ENCODE peak calls at places on chromosomes 13 and 19, in seven cellular contexts. One of them, this sample, is unnamed.

GRCh38 chr19:48784527-48784926 is 26.3 kb downstream of the BCAT2 start:
- DNase-seq in left ventricle myocardium inferior: no peak
- DNase-seq in CD4-positive, alpha-beta T cell: no peak
- DNase-seq in activated B cell treated with CpG ODN at 0.5 μM for 24 hours: no peak
- DNase-seq in AG04450: no peak
- DNase-seq in stimulated activated naive CD8-positive, alpha-beta T cell treated with anti-CD3 and anti-CD28 coated beads, Interleukin-15, Interleukin-2, amounts not matched to agents 100 U/mL and 50 U/mL, for 24 hours: no peak
- DNase-seq in posterior cingulate gyrus: no peak
- DNase-seq in this sample: no peak

GRCh38 chr13:23789576-23790346 is 99.4 kb downstream of the MIPEP start:
- DNase-seq in posterior cingulate gyrus: no peak
- DNase-seq in CD4-positive, alpha-beta T cell: no peak
- DNase-seq in left ventricle myocardium inferior: no peak
- DNase-seq in AG04450: no peak
- DNase-seq in activated B cell treated with CpG ODN at 0.5 μM for 24 hours: no peak
- DNase-seq in stimulated activated naive CD8-positive, alpha-beta T cell treated with anti-CD3 and anti-CD28 coated beads, Interleukin-15, Interleukin-2, amounts not matched to agents 100 U/mL and 50 U/mL, for 24 hours: no peak
- DNase-seq in this sample: no peak

GRCh38 chr13:48983331-48983730 is 7.6 kb downstream of the FNDC3A start:
- DNase-seq in activated B cell treated with CpG ODN at 0.5 μM for 24 hours: no peak
- DNase-seq in stimulated activated naive CD8-positive, alpha-beta T cell treated with anti-CD3 and anti-CD28 coated beads, Interleukin-15, Interleukin-2, amounts not matched to agents 100 U/mL and 50 U/mL, for 24 hours: no peak
- DNase-seq in AG04450: no peak
- DNase-seq in posterior cingulate gyrus: no peak
- DNase-seq in CD4-positive, alpha-beta T cell: no peak
- DNase-seq in left ventricle myocardium inferior: no peak
- DNase-seq in this sample: no peak

GRCh38 chr13:33125821-33126570 is 109.8 kb downstream of the KL start:
- DNase-seq in AG04450: peak; percentile 87
- DNase-seq in stimulated activated naive CD8-positive, alpha-beta T cell treated with anti-CD3 and anti-CD28 coated beads, Interleukin-15, Interleukin-2, amounts not matched to agents 100 U/mL and 50 U/mL, for 24 hours: no peak
- DNase-seq in posterior cingulate gyrus: no peak
- DNase-seq in left ventricle myocardium inferior: peak; percentile 61
- DNase-seq in CD4-positive, alpha-beta T cell: no peak
- DNase-seq in activated B cell treated with CpG ODN at 0.5 μM for 24 hours: no peak
- DNase-seq in this sample: no peak

GRCh38 chr13:112733661-112734379 is 44.0 kb downstream of the ATP11A start:
- DNase-seq in posterior cingulate gyrus: no peak
- DNase-seq in activated B cell treated with CpG ODN at 0.5 μM for 24 hours: no peak
- DNase-seq in left ventricle myocardium inferior: no peak
- DNase-seq in CD4-positive, alpha-beta T cell: no peak
- DNase-seq in AG04450: no peak
- DNase-seq in stimulated activated naive CD8-positive, alpha-beta T cell treated with anti-CD3 and anti-CD28 coated beads, Interleukin-15, Interleukin-2, amounts not matched to agents 100 U/mL and 50 U/mL, for 24 hours: no peak
- DNase-seq in this sample: no peak

GRCh38 chr13:84543976-84544375 is 661.7 kb upstream of the SLITRK1 start:
- DNase-seq in AG04450: no peak
- DNase-seq in activated B cell treated with CpG ODN at 0.5 μM for 24 hours: no peak
- DNase-seq in left ventricle myocardium inferior: no peak
- DNase-seq in posterior cingulate gyrus: no peak
- DNase-seq in CD4-positive, alpha-beta T cell: no peak
- DNase-seq in stimulated activated naive CD8-positive, alpha-beta T cell treated with anti-CD3 and anti-CD28 coated beads, Interleukin-15, Interleukin-2, amounts not matched to agents 100 U/mL and 50 U/mL, for 24 hours: no peak
- DNase-seq in this sample: no peak

GRCh38 chr19:48795055-48795854 is 15.6 kb downstream of the BCAT2 start:
- DNase-seq in posterior cingulate gyrus: peak; percentile 99
- DNase-seq in activated B cell treated with CpG ODN at 0.5 μM for 24 hours: peak; percentile 79
- DNase-seq in CD4-positive, alpha-beta T cell: peak; percentile 75
- DNase-seq in stimulated activated naive CD8-positive, alpha-beta T cell treated with anti-CD3 and anti-CD28 coated beads, Interleukin-15, Interleukin-2, amounts not matched to agents 100 U/mL and 50 U/mL, for 24 hours: peak; percentile 84
- DNase-seq in left ventricle myocardium inferior: peak; percentile 91
- DNase-seq in AG04450: peak; percentile 84
- DNase-seq in this sample: peak; percentile 94

GRCh38 chr13:86813198-86813597 is 858.0 kb upstream of the SLITRK5 start:
- DNase-seq in stimulated activated naive CD8-positive, alpha-beta T cell treated with anti-CD3 and anti-CD28 coated beads, Interleukin-15, Interleukin-2, amounts not matched to agents 100 U/mL and 50 U/mL, for 24 hours: no peak
- DNase-seq in AG04450: no peak
- DNase-seq in left ventricle myocardium inferior: no peak
- DNase-seq in CD4-positive, alpha-beta T cell: no peak
- DNase-seq in posterior cingulate gyrus: no peak
- DNase-seq in activated B cell treated with CpG ODN at 0.5 μM for 24 hours: no peak
- DNase-seq in this sample: no peak